ENCODE peak calls at places on chromosome 13, in nine cellular contexts. B is CD4-positive, alpha-beta T cell; U is stimulated activated CD4-positive, alpha-beta T cell treated with anti-CD3 and anti-CD28 coated beads, TNF-alpha, amount 100 ng/mL, for 48 hours; Q is globus pallidus; I is H1; F is thoracic aorta; T is kidney tubule cell; O is stimulated activated CD8-positive, alpha-beta memory T cell treated with anti-CD3 and anti-CD28 coated beads, Interleukin-7, amount 100 ng/mL, for 1 hour; C is small intestine. Z is an unnamed sample.
A peak's percentile ranks its signal among the peaks of the same experiment; 100 is the strongest.

GRCh38 chr13:51000576-51001260 is 91.1 kb downstream of the RNASEH2B start:
- DNase-seq in B (no peak), C (no peak), Q (no peak), I (no peak), U (no peak), O (no peak), T (peak; percentile 4), F (no peak), Z (no peak)

GRCh38 chr13:111399334-111399733 is 78.9 kb downstream of the TEX29 start:
- DNase-seq in Q (no peak), O (no peak), U (no peak), B (no peak), I (no peak), C (no peak), F (no peak), T (no peak), Z (no peak)

GRCh38 chr13:80516818-80517348 is 176.0 kb upstream of the SPRY2 start:
- DNase-seq in T (no peak), U (no peak), O (no peak), Q (no peak), C (no peak), I (no peak), F (no peak), B (no peak), Z (no peak)

GRCh38 chr13:65907656-65908441 is 1322.3 kb downstream of the PCDH9 start:
- DNase-seq in T (peak; percentile 50), U (no peak), Q (no peak), I (no peak), O (no peak), F (no peak), B (no peak), C (no peak), Z (no peak)

GRCh38 chr13:39189778-39190177 is 151.5 kb downstream of the NHLRC3 start:
- DNase-seq in Q (no peak), F (no peak), C (no peak), U (no peak), I (no peak), T (no peak), B (no peak), O (no peak), Z (no peak)

GRCh38 chr13:43686557-43686956 is 100.2 kb downstream of the ENOX1 start:
- DNase-seq in B (no peak), O (no peak), F (no peak), I (no peak), C (no peak), U (no peak), Q (no peak), T (peak; percentile 96), Z (no peak)

GRCh38 chr13:73090116-73090811 is 31.5 kb downstream of the KLF5 start:
- DNase-seq in O (no peak), B (no peak), C (peak; percentile 94), T (peak; percentile 98), U (no peak), I (no peak), Q (no peak), F (no peak), Z (no peak)

GRCh38 chr13:33676045-33676699 is 141.8 kb upstream of the RFC3 start:
- DNase-seq in O (no peak), T (peak; percentile 15), U (no peak), C (peak; percentile 71), I (no peak), F (no peak), Q (peak; percentile 20), B (no peak), Z (no peak)

GRCh38 chr13:37488682-37489081 is 109.9 kb downstream of the POSTN start:
- DNase-seq in O (no peak), U (no peak), C (no peak), I (no peak), Q (no peak), B (no peak), T (peak; percentile 0), F (no peak), Z (no peak)

GRCh38 chr13:43390101-43390500 is 366.7 kb downstream of the DNAJC15 start:
- DNase-seq in T (no peak), O (no peak), B (no peak), Q (no peak), I (no peak), U (no peak), C (no peak), F (no peak), Z (no peak)

GRCh38 chr13:34308725-34309124 is 490.8 kb downstream of the RFC3 start:
- DNase-seq in C (no peak), O (no peak), B (no peak), T (no peak), F (no peak), I (no peak), U (no peak), Q (no peak), Z (no peak)

GRCh38 chr13:38775085-38775484 is 88.2 kb downstream of the FREM2 start:
- DNase-seq in T (no peak), O (no peak), F (no peak), I (no peak), Q (no peak), C (no peak), U (no peak), B (no peak), Z (no peak)

GRCh38 chr13:55160911-55161310 is 1979.8 kb upstream of the PRR20A start:
- DNase-seq in I (no peak), U (no peak), Q (no peak), O (no peak), B (no peak), C (no peak), F (no peak), T (no peak), Z (no peak)

GRCh38 chr13:112959206-112959605 is 9.8 kb upstream of the MCF2L start:
- DNase-seq in B (no peak), Q (peak; percentile 76), U (no peak), F (no peak), C (no peak), T (no peak), O (no peak), I (no peak), Z (no peak)

Z was measured in GM12891.